ENCODE peak calls at places on chromosomes 11 and 22, in seven cellular contexts. V is prostate gland, Z is neuronal stem cell, G is fibroblast of lung, N is lower lobe of right lung, E is heart right ventricle, D is astrocyte. U is an unnamed sample.

GRCh38 chr11:111718436-111719325 is 47.5 kb downstream of the PPP2R1B start:
- DNase-seq in V (peak; percentile 79), Z (no peak), G (peak; percentile 91), N (no peak), E (no peak), D (peak; percentile 86), U (no peak)

GRCh38 chr22:37331034-37331428 is 48.7 kb downstream of the CYTH4 start:
- DNase-seq in V (no peak), Z (no peak), G (peak; percentile 79), N (no peak), E (no peak), D (peak; percentile 66), U (no peak)

GRCh38 chr11:120702656-120703055 is 191.1 kb downstream of the GRIK4 start:
- DNase-seq in V (no peak), Z (no peak), G (no peak), N (no peak), E (no peak), D (no peak), U (no peak)

GRCh38 chr22:24208012-24208749 is 26.9 kb downstream of the SUSD2 start:
- DNase-seq in V (peak; percentile 86), Z (no peak), G (peak; percentile 99), N (no peak), E (no peak), D (peak; percentile 99), U (no peak)

GRCh38 chr22:50600541-50600940 is at the start of gene MAPK8IP2:
- DNase-seq in V (no peak), Z (no peak), G (no peak), N (no peak), E (no peak), D (no peak), U (no peak)

GRCh38 chr11:72812604-72812967 is 1.6 kb upstream of the ATG16L2 start:
- DNase-seq in V (no peak), Z (no peak), G (no peak), N (no peak), E (no peak), D (no peak), U (no peak)

GRCh38 chr11:70568504-70569172 is 170.3 kb downstream of the CTTN start:
- DNase-seq in V (peak; percentile 17), Z (no peak), G (peak; percentile 54), N (peak; percentile 57), E (peak; percentile 46), D (peak; percentile 20), U (no peak)

GRCh38 chr22:37390075-37390474 is 37.2 kb downstream of the ELFN2 start:
- DNase-seq in V (no peak), Z (no peak), G (no peak), N (no peak), E (no peak), D (no peak), U (no peak)

GRCh38 chr11:111946499-111946898 is 9.4 kb downstream of the DIXDC1 start:
- DNase-seq in V (no peak), Z (no peak), G (no peak), N (no peak), E (no peak), D (no peak), U (no peak)

GRCh38 chr11:77502501-77502900 is 28.6 kb upstream of the PAK1 start:
- DNase-seq in V (no peak), Z (no peak), G (no peak), N (no peak), E (no peak), D (no peak), U (no peak)

GRCh38 chr11:28110839-28111235 is 2.6 kb downstream of the METTL15 start:
- DNase-seq in V (no peak), Z (no peak), G (peak; percentile 35), N (no peak), E (no peak), D (peak; percentile 22), U (no peak)

DNA sequence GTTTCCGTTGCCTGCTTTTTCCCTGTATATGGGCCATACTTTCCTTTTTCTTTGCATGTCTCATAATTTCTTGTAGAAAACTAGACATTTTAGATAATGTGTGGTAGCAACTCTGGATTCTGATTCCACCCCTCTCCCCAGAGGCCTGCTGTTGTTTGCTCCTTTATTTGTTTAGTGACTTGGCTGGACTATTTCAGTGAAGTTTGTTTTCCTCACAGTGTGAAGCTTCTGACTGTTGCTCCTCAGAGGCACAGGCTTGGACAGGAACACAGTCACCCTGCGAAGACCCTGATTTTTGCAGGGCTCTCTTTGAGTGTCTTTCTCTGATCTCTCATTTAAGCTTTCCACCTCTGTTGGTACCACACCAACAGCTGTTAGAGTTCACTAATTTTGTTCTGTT is 72.5 kb downstream of the SWAP70 start:
- DNase-seq in V (no peak), Z (no peak), G (no peak), N (no peak), E (no peak), D (no peak), U (no peak)
- H3K36me3 ChIP-seq in V (no peaks in the 10 kb centered on the region), Z (peaks cover 61% of the 10 kb centered on the region), G (peaks cover 20% of the 10 kb centered on the region), N (peaks cover 73% of the 10 kb centered on the region), E (peaks cover 92% of the 10 kb centered on the region), D (peaks cover 23% of the 10 kb centered on the region), U (no peaks in the 10 kb centered on the region)

GRCh38 chr22:49377306-49377705 is 450.4 kb downstream of the BRD1 start:
- DNase-seq in V (no peak), Z (no peak), G (no peak), N (no peak), E (no peak), D (no peak), U (no peak)
- H3K9me3 ChIP-seq in V (no peaks in the 10 kb centered on the region), Z (no peaks in the 10 kb centered on the region), G (no peaks in the 10 kb centered on the region), N (no peaks in the 10 kb centered on the region), E (no peaks in the 10 kb centered on the region), D (peaks cover 17% of the 10 kb centered on the region), U (no peaks in the 10 kb centered on the region)

GRCh38 chr22:44191036-44191454 is 10.3 kb downstream of the PARVG start:
- DNase-seq in V (no peak), Z (no peak), G (peak; percentile 37), N (no peak), E (no peak), D (peak; percentile 14), U (no peak)
- H3K4me3 ChIP-seq in V (no peak overlapping the region), Z (no peak overlapping the region), G (no peak overlapping the region), N (no peak overlapping the region), E (no peak overlapping the region), D (no peak overlapping the region), U (no peak overlapping the region)

GRCh38 chr11:2976289-2977063 is 15.7 kb downstream of the NAP1L4 start:
- DNase-seq in V (no peak), Z (no peak), G (no peak), N (no peak), E (no peak), D (no peak), U (no peak)
- H3K36me3 ChIP-seq in V (no peaks in the 10 kb centered on the region), Z (peaks cover 98% of the 10 kb centered on the region), G (peaks cover 2% of the 10 kb centered on the region), N (peaks cover 77% of the 10 kb centered on the region), E (peaks cover 82% of the 10 kb centered on the region), D (peaks cover 67% of the 10 kb centered on the region), U (peaks cover 74% of the 10 kb centered on the region)

DNA sequence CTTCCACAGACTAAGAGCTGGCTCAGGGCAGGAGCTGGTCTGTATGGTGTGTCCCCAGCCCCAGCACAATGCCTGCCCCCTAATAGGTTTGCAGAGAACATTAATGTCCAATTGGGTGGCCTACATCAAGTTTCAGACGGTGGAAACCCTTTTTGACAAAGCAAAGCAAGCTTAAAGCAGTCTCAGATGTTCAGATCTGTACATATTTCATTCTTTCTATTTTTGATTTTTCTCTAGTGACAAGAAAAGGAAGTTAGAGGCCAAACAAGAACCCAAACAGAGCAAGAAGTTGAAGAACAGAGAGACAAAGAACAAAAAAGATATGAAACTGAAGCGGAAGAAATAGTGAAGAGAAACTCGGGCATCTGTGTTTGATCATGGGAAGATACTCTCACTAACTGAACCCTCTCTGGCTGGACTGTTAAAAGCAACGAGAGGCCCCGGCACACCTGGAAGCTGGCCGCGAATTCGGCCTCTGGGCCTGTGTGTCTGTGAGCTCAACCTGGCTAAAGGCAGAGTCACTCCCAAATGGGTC is 40.5 kb downstream of the NAT10 start:
- DNase-seq in V (no peak), Z (no peak), G (no peak), N (no peak), E (no peak), D (no peak), U (no peak)
- H3K9me3 ChIP-seq in V (no peaks in the 10 kb centered on the region), Z (no peaks in the 10 kb centered on the region), G (no peaks in the 10 kb centered on the region), N (no peaks in the 10 kb centered on the region), E (no peaks in the 10 kb centered on the region), D (no peaks in the 10 kb centered on the region), U (no peaks in the 10 kb centered on the region)

U was measured in effector memory CD4-positive, alpha-beta T cell.